ENCODE peak calls at places on chromosome 17, in ten cellular contexts. V, G, A, M, K, P, C, Y, R and F are unnamed samples.

GRCh38 chr17:74280093-74280513 is 6.1 kb downstream of the DNAI2 start:
- DNase-seq in V (no peak), G (peak; percentile 74), A (no peak), M (no peak), K (no peak), P (no peak), C (no peak), Y (no peak), R (no peak), F (no peak)

GRCh38 chr17:21161498-21162393 is 35.0 kb downstream of the DHRS7B start:
- DNase-seq in V (no peak), G (no peak), A (no peak), M (no peak), K (no peak), P (no peak), C (no peak), Y (peak; percentile 64), R (no peak), F (no peak)

GRCh38 chr17:21014498-21014897 is 28.3 kb downstream of the USP22 start:
- DNase-seq in V (no peak), G (no peak), A (no peak), M (peak; percentile 25), K (no peak), P (no peak), C (no peak), Y (no peak), R (no peak), F (no peak)

GRCh38 chr17:78735832-78736525 is 46.1 kb downstream of the CYTH1 start:
- DNase-seq in V (no peak), G (peak; percentile 51), A (no peak), M (no peak), K (no peak), P (no peak), C (no peak), Y (no peak), R (no peak), F (no peak)

GRCh38 chr17:76544123-76544915 is 4.5 kb downstream of the PRCD start:
- DNase-seq in V (no peak), G (no peak), A (no peak), M (peak; percentile 63), K (no peak), P (peak; percentile 80), C (peak; percentile 51), Y (no peak), R (no peak), F (no peak)

GRCh38 chr17:71472809-71473789 is 647.7 kb upstream of the SOX9 start:
- DNase-seq in V (peak; percentile 81), G (no peak), A (peak; percentile 55), M (no peak), K (peak; percentile 86), P (peak; percentile 44), C (no peak), Y (peak; percentile 77), R (no peak), F (no peak)

GRCh38 chr17:49468827-49469385 is 26.2 kb upstream of the NGFR start:
- DNase-seq in V (no peak), G (no peak), A (no peak), M (no peak), K (no peak), P (no peak), C (no peak), Y (peak; percentile 63), R (no peak), F (no peak)

GRCh38 chr17:35732806-35733136 is 1.3 kb downstream of the RASL10B start:
- DNase-seq in V (no peak), G (no peak), A (no peak), M (no peak), K (no peak), P (no peak), C (no peak), Y (no peak), R (no peak), F (no peak)

GRCh38 chr17:32912218-32912897 is 15.6 kb upstream of the TMEM98 start:
- DNase-seq in V (peak; percentile 39), G (no peak), A (no peak), M (peak; percentile 83), K (no peak), P (peak; percentile 77), C (peak; percentile 79), Y (peak; percentile 85), R (no peak), F (peak; percentile 87)

GRCh38 chr17:27596106-27596505 is 34.9 kb upstream of the LGALS9 start:
- DNase-seq in V (no peak), G (no peak), A (no peak), M (no peak), K (no peak), P (peak; percentile 20), C (no peak), Y (peak; percentile 82), R (no peak), F (no peak)

DNA sequence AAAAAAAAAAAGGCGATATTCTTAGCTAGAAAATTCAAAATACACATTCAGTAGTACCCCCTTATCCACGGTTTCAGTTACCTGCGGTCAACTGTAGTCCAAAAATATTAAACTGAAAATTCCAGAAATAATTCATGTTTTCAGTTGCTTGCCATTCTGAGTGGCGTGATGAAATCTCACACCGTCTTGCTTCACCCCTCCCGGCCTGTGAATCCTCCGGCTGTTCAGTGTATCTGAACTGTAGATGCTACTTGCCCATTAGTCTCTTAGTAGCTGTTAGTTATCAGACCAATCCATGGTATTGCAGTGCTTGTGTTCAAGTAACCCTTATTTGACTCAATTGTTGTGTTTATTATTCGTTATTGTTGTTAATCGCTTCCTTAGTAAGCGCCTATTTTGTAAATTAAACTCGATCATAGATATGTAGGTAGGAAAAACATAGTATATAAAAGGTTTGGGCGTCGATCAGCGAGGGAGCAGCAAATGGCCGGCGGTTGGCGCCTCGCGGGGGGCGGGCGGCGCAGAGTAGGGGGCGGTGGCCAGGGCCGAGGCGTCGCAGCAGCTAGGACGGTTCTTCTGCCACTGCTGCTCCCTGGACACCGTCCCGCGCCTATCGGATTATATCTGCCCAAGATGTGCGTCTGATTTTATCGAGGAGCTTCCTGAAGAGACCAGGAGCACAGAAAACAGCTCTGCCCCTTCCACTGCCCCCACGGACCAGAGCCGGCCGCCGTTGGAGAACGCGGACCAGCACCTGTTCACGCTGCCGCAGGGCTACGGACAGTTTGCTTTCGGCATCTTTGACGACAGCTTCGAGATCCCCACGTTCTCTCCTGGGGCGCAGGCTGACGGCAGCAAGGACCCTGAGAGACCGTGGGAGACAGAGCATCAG is 39.8 kb upstream of the AKAP1 start:
- DNase-seq in V (no peak), G (no peak), A (no peak), M (peak; percentile 66), K (no peak), P (no peak), C (peak; percentile 48), Y (no peak), R (no peak), F (no peak)
- H3K4me3 ChIP-seq in V (no peak overlapping the region), G (no peak overlapping the region), A (no peak overlapping the region), M (peak overlapping the region; percentile 34), K (no peak overlapping the region), P (peak overlapping the region; percentile 56), C (peak overlapping the region; percentile 36), Y (no peak overlapping the region), R (peak overlapping the region; percentile 50), F (peak overlapping the region; percentile 34)

GRCh38 chr17:79994602-79995001 is 41.1 kb downstream of the TBC1D16 start:
- DNase-seq in V (no peak), G (no peak), A (no peak), M (no peak), K (no peak), P (no peak), C (no peak), Y (no peak), R (no peak), F (no peak)

GRCh38 chr17:79991924-79992656 is 43.6 kb downstream of the TBC1D16 start:
- DNase-seq in V (peak; percentile 40), G (no peak), A (peak; percentile 62), M (no peak), K (no peak), P (no peak), C (peak; percentile 55), Y (peak; percentile 9), R (no peak), F (peak; percentile 77)

GRCh38 chr17:79995691-79996090 is 40.0 kb downstream of the TBC1D16 start:
- DNase-seq in V (no peak), G (no peak), A (no peak), M (no peak), K (no peak), P (no peak), C (no peak), Y (no peak), R (no peak), F (no peak)

GRCh38 chr17:79992657-79993389 is 42.8 kb downstream of the TBC1D16 start:
- DNase-seq in V (no peak), G (no peak), A (no peak), M (no peak), K (no peak), P (no peak), C (no peak), Y (no peak), R (no peak), F (no peak)

GRCh38 chr17:79993390-79994221 is 42.1 kb downstream of the TBC1D16 start:
- DNase-seq in V (peak; percentile 32), G (no peak), A (peak; percentile 96), M (peak; percentile 91), K (no peak), P (peak; percentile 91), C (peak; percentile 69), Y (peak; percentile 94), R (peak; percentile 16), F (peak; percentile 85)
- H3K4me1 ChIP-seq in V (peaks cover 20% of the 10 kb centered on the region), G (peaks cover 40% of the 10 kb centered on the region), A (peaks cover 64% of the 10 kb centered on the region), M (peaks cover 34% of the 10 kb centered on the region), K (peaks cover 34% of the 10 kb centered on the region), P (peaks cover 39% of the 10 kb centered on the region), C (peaks cover 24% of the 10 kb centered on the region), Y (peaks cover 29% of the 10 kb centered on the region), R (peaks cover 13% of the 10 kb centered on the region), F (peaks cover 25% of the 10 kb centered on the region)

DNA sequence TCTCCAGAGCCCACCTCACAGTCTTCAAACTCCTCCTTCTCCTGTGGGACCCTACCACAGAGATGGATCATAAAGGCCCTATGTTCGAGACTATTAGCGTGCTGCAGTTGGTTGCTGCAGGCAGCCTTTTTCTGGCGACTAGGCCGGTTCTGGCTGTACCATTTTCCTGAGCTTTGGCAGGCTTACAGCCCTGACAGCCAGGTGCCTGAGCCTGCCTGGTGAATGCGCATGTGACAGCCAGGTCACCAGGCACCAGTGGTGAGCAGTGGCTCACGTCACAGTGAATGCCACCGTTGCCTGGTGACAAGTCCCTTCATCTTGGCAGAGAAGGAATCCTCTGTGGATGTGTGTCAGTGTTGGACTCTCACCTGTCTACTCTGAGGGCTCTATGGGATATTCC is 978.8 kb downstream of the KCNJ18 start:
- DNase-seq in V (no peak), G (no peak), A (no peak), M (peak; percentile 23), K (no peak), P (no peak), C (no peak), Y (no peak), R (no peak), F (no peak)
- H3K9me3 ChIP-seq in V (peaks cover 44% of the 10 kb centered on the region), G (peaks cover 11% of the 10 kb centered on the region), A (peaks cover 4% of the 10 kb centered on the region), M (no peaks in the 10 kb centered on the region), K (no peaks in the 10 kb centered on the region), P (no peaks in the 10 kb centered on the region), C (no peaks in the 10 kb centered on the region), Y (peaks cover 2% of the 10 kb centered on the region), R (no peaks in the 10 kb centered on the region), F (no peaks in the 10 kb centered on the region)

DNA sequence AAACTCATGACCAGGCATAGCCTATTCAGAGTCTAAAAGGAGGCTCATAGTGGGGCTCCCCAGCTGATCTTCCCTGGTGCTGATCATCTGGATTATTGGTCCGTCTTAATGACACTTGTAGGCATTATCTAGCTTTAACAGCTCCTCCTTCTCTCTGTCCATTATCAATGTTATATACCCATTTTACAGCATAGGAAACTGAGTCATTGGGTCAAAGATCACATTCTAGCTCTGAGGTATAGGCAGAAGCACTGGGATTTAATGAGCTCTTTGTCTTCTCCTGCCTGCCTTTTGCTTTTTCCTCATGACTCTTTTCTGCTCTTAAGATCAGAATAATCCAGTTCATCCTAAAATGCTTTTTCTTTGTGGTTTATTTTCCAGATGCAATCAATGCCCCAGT is 756 bp downstream of the CCL2 start:
- DNase-seq in V (no peak), G (no peak), A (no peak), M (no peak), K (no peak), P (no peak), C (no peak), Y (no peak), R (no peak), F (no peak)
- H3K4me3 ChIP-seq in V (peak overlapping the region; percentile 49), G (no peak overlapping the region), A (peak overlapping the region; percentile 40), M (peak overlapping the region; percentile 47), K (no peak overlapping the region), P (peak overlapping the region; percentile 34), C (peak overlapping the region; percentile 17), Y (no peak overlapping the region), R (peak overlapping the region; percentile 46), F (peak overlapping the region; percentile 46)